ENCODE peak calls at places on chromosomes 7 and 10, in four cellular contexts. One of them, this sample, is unnamed.
A peak's percentile ranks its signal among the peaks of the same experiment; 100 is the strongest.

GRCh38 chr10:124125305-124126116 is 32.1 kb upstream of the CHST15 start:
- DNase-seq in CD4-positive, alpha-beta T cell: no peak
- DNase-seq in Panc1: no peak
- DNase-seq in adrenal gland: no peak
- DNase-seq in this sample: peak; percentile 70

GRCh38 chr10:114284346-114285071 is 45.5 kb downstream of the VWA2 start:
- DNase-seq in CD4-positive, alpha-beta T cell: no peak
- DNase-seq in Panc1: no peak
- DNase-seq in adrenal gland: no peak
- DNase-seq in this sample: no peak

GRCh38 chr10:14142631-14143270 is 188.0 kb downstream of the FRMD4A start:
- DNase-seq in CD4-positive, alpha-beta T cell: no peak
- DNase-seq in Panc1: no peak
- DNase-seq in adrenal gland: no peak
- DNase-seq in this sample: no peak

GRCh38 chr10:61973169-61973568 is 71.7 kb downstream of the ARID5B start:
- DNase-seq in CD4-positive, alpha-beta T cell: no peak
- DNase-seq in Panc1: no peak
- DNase-seq in adrenal gland: no peak
- DNase-seq in this sample: no peak

GRCh38 chr10:15684768-15685167 is 35.0 kb downstream of the ITGA8 start:
- DNase-seq in CD4-positive, alpha-beta T cell: no peak
- DNase-seq in Panc1: no peak
- DNase-seq in adrenal gland: no peak
- DNase-seq in this sample: no peak

GRCh38 chr7:151251926-151252835 is 3.7 kb upstream of the SMARCD3 start:
- DNase-seq in CD4-positive, alpha-beta T cell: no peak
- DNase-seq in Panc1: no peak
- DNase-seq in adrenal gland: peak; percentile 82
- DNase-seq in this sample: peak; percentile 50

GRCh38 chr10:247480-247879 is 112.2 kb downstream of the ZMYND11 start:
- DNase-seq in CD4-positive, alpha-beta T cell: no peak
- DNase-seq in Panc1: no peak
- DNase-seq in adrenal gland: no peak
- DNase-seq in this sample: no peak

GRCh38 chr10:27223964-27224363 is 16.6 kb downstream of the ACBD5 start:
- DNase-seq in CD4-positive, alpha-beta T cell: peak; percentile 13
- DNase-seq in Panc1: no peak
- DNase-seq in adrenal gland: peak; percentile 60
- DNase-seq in this sample: peak; percentile 71

GRCh38 chr7:9937944-9938631 is 1035.6 kb upstream of the PHF14 start:
- DNase-seq in CD4-positive, alpha-beta T cell: no peak
- DNase-seq in Panc1: peak; percentile 8
- DNase-seq in adrenal gland: no peak
- DNase-seq in this sample: no peak

GRCh38 chr7:132080967-132081668 is 495.2 kb downstream of the PLXNA4 start:
- DNase-seq in CD4-positive, alpha-beta T cell: no peak
- DNase-seq in Panc1: no peak
- DNase-seq in adrenal gland: no peak
- DNase-seq in this sample: no peak

GRCh38 chr10:99395750-99396445 is 34.5 kb downstream of the GOT1 start:
- DNase-seq in CD4-positive, alpha-beta T cell: no peak
- DNase-seq in Panc1: no peak
- DNase-seq in adrenal gland: no peak
- DNase-seq in this sample: no peak
- H3K27ac ChIP-seq in CD4-positive, alpha-beta T cell: no peak overlapping the region
- H3K27ac ChIP-seq in Panc1: no peak overlapping the region
- H3K27ac ChIP-seq in adrenal gland: no peak overlapping the region
- H3K27ac ChIP-seq in this sample: peak overlapping the region; percentile 31

DNA sequence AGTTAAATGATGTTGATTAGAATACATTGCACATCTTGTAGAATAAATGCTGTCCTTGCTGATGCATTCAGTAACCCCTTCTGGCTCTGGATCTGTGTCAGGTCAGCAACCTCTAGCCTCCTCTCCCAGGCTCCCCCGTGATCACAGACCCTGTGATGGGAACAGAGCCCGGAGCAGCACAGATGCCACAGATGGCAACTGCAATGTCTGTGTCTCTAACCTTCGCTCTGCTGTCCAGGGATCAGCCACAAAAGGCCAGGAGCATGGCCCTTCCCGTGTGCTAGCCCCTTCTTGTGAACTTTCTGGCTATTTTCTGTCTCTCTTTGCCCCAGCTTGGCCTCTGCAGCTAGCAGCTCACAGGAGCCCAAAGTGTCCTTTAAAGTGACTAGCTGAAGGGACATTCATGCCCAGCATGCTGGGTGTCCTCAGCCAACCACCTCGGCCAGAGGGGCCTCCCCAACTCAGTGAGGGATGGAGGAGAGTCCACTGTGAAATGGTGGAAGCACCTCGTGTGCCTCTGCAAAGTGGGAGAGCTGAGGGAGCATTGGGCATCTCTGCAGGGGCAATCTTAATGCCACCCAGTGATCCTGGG is 167.0 kb upstream of the TCERG1L start:
- DNase-seq in CD4-positive, alpha-beta T cell: no peak
- DNase-seq in Panc1: no peak
- DNase-seq in adrenal gland: no peak
- DNase-seq in this sample: no peak
- H3K9me3 ChIP-seq in CD4-positive, alpha-beta T cell: no peaks in the 10 kb centered on the region
- H3K9me3 ChIP-seq in Panc1: no peaks in the 10 kb centered on the region
- H3K9me3 ChIP-seq in adrenal gland: no peaks in the 10 kb centered on the region
- H3K9me3 ChIP-seq in this sample: peaks cover 4% of the 10 kb centered on the region

DNA sequence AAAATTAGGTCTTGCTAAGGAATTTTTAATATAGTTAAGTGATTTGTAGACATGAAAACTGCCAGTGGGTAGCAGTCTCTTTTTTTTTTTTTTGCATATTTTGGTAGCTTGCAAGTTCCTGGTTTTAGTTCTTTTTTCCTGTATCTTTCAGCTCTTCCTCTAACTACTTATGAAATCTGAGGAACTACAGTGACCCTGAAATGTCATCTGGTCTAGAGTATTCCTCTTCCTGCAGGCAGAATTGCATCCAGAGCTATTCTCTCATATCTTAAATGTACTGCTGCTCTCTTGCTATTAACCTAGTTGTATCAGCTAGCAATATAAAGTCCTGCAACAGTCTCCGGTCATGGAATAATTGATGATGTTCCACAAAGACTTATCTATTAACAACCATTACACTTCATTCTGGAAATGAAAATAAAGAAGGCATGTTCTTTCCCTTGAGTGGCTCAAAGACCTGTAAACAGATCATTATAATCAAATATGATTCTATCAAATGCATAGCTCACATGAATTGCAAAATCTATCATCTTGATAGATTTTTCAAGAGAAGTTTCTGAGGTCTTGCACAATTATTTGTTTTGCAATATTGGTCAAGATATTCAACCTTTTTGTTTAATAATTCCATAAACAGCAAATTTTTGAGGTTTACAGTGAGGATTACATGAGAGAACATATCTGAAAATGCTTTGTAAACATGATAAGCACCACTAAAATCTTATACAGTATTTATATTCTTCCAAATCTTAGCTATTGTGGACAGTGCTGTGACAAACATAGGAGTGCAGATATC is 160.6 kb downstream of the HDAC9 start:
- DNase-seq in CD4-positive, alpha-beta T cell: no peak
- DNase-seq in Panc1: no peak
- DNase-seq in adrenal gland: no peak
- DNase-seq in this sample: no peak
- H3K27ac ChIP-seq in CD4-positive, alpha-beta T cell: no peak overlapping the region
- H3K27ac ChIP-seq in Panc1: no peak overlapping the region
- H3K27ac ChIP-seq in adrenal gland: no peak overlapping the region
- H3K27ac ChIP-seq in this sample: no peak overlapping the region

GRCh38 chr7:96738705-96739104 is 29.1 kb upstream of the SEM1 start:
- DNase-seq in CD4-positive, alpha-beta T cell: no peak
- DNase-seq in Panc1: no peak
- DNase-seq in adrenal gland: no peak
- DNase-seq in this sample: no peak
- H3K9me3 ChIP-seq in CD4-positive, alpha-beta T cell: no peaks in the 10 kb centered on the region
- H3K9me3 ChIP-seq in Panc1: no peaks in the 10 kb centered on the region
- H3K9me3 ChIP-seq in adrenal gland: no peaks in the 10 kb centered on the region
- H3K9me3 ChIP-seq in this sample: no peaks in the 10 kb centered on the region

This sample was measured in trophoblast cell.